ENCODE peak calls at places on chromosomes 2 and 18, in ten cellular contexts. R, B, V, M, D, H, U, L, J and E are unnamed samples.

GRCh38 chr18:50093366-50093765 is 101.6 kb downstream of the MYO5B start:
- DNase-seq in R (no peak), B (no peak), V (no peak), M (no peak), D (no peak), H (no peak), U (no peak), L (no peak), J (no peak), E (no peak)

GRCh38 chr2:9336209-9336533 is 87.2 kb downstream of the ITGB1BP1 start:
- DNase-seq in R (peak; percentile 57), B (no peak), V (no peak), M (peak; percentile 55), D (no peak), H (no peak), U (no peak), L (no peak), J (peak; percentile 54), E (no peak)

GRCh38 chr2:74498500-74499268 is 719 bp downstream of the LBX2 start:
- DNase-seq in R (no peak), B (no peak), V (peak; percentile 34), M (no peak), D (peak; percentile 88), H (no peak), U (no peak), L (no peak), J (no peak), E (peak; percentile 58)

GRCh38 chr2:104650405-104650996 is 203.4 kb upstream of the POU3F3 start:
- DNase-seq in R (no peak), B (no peak), V (no peak), M (no peak), D (no peak), H (no peak), U (no peak), L (no peak), J (no peak), E (no peak)

GRCh38 chr2:240013343-240013742 is 11.8 kb downstream of the NDUFA10 start:
- DNase-seq in R (peak; percentile 25), B (no peak), V (no peak), M (no peak), D (no peak), H (no peak), U (no peak), L (no peak), J (peak; percentile 6), E (peak; percentile 48)

GRCh38 chr2:191319181-191319580 is 74.0 kb downstream of the MYO1B start:
- DNase-seq in R (peak; percentile 48), B (no peak), V (no peak), M (peak; percentile 73), D (no peak), H (no peak), U (no peak), L (no peak), J (no peak), E (peak; percentile 77)

GRCh38 chr2:23850564-23851256 is 76.2 kb downstream of the ATAD2B start:
- DNase-seq in R (no peak), B (no peak), V (no peak), M (no peak), D (no peak), H (no peak), U (no peak), L (no peak), J (peak; percentile 1), E (no peak)

GRCh38 chr2:3867451-3867850 is 164.1 kb downstream of the DCDC2C start:
- DNase-seq in R (no peak), B (no peak), V (no peak), M (no peak), D (no peak), H (no peak), U (no peak), L (no peak), J (no peak), E (no peak)

GRCh38 chr2:47452761-47453160 is 49.8 kb downstream of the MSH2 start:
- DNase-seq in R (no peak), B (no peak), V (no peak), M (no peak), D (no peak), H (no peak), U (no peak), L (no peak), J (no peak), E (no peak)

GRCh38 chr2:1654696-1655374 is 89.5 kb downstream of the PXDN start:
- DNase-seq in R (no peak), B (no peak), V (no peak), M (peak; percentile 53), D (no peak), H (no peak), U (no peak), L (no peak), J (no peak), E (no peak)

GRCh38 chr2:119011162-119011909 is 69.3 kb downstream of the MARCO start:
- DNase-seq in R (peak; percentile 15), B (peak; percentile 44), V (peak; percentile 51), M (peak; percentile 12), D (peak; percentile 88), H (peak; percentile 66), U (peak; percentile 38), L (no peak), J (no peak), E (peak; percentile 70)

DNA sequence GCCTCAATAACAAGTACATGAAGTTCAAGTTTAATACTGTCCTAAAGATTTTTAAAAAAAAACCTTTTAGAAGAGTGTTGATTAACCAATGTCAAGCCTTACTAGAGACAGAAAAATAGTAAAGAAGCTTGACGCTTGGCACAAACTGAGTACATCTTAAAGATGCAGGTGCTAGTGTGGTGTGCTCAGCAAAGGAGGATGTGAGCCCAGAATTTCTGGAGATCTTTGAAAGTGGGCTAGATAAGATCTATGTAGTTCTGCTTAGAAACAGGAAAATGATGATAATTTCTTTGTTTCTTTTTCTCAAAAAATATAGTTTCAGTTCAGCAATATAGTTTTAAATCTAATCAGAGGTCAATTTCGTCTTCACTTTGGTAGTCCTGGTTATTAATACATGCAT is 118.3 kb upstream of the KLHL14 start:
- DNase-seq in R (no peak), B (no peak), V (no peak), M (no peak), D (no peak), H (no peak), U (no peak), L (no peak), J (peak; percentile 12), E (no peak)
- H3K27ac ChIP-seq in R (no peak overlapping the region), B (no peak overlapping the region), V (no peak overlapping the region), M (no peak overlapping the region), D (no peak overlapping the region), H (no peak overlapping the region), U (no peak overlapping the region), L (no peak overlapping the region), J (no peak overlapping the region), E (no peak overlapping the region)

DNA sequence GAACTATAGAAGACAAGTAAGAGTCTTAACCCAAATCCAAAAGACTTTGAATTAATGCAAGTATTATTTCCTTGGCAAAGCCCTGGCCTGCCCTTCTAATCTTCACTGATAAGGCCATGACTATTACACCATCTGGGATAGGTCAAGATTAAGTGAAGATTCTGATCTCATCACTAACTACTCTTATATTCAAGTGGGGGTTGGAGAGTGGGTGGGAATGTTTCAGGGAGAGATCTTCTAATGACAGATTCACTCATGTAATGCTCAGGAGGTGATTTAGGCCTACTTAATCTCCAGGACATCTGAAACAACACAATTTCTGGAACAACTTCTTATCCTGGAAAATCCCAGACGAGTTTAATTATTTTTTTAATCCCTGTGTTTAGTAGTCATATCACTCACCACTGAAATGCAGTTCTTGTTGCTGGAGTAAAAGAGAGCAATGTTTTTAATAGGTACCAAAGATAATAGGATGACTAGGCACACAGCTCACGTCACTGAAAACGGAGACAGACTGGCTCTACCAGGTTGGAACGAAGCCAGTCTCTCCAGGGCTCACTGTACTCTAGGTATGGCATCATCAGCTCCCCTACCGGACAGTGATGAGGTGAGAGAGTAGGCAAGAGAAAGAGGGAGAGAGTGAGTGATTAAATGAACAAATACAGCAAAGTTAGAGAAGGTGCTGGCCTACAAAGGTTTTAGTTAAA is 133.1 kb downstream of the NCKAP5 start:
- DNase-seq in R (no peak), B (peak; percentile 18), V (no peak), M (peak; percentile 95), D (no peak), H (no peak), U (no peak), L (peak; percentile 11), J (no peak), E (peak; percentile 65)
- TF ChIP-seq CTCF in R (no peak), B (no peak), V (no peak), M (peak; percentile 22), D (no peak), H (no peak), U (no peak), L (no peak), J (no peak), E (peak; percentile 24)

DNA sequence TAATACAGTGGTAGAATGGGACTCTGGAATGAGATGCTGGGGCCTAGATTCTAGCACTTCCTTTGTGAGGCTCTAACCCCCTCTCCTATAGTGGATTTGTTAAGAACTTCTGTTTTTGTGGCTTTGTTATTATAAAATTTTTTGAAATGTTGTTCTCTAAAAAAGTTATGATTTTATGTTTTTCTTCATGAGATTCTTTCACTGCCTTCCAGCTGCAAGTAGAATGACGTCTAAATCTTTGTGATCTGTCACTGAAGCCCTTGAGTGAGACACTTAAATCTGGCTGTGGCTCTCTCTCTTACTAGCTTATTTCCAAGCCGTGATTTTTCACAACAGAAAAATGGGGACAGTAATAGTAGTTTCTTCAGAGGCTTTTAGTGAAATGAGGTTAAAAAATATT is 1.6 kb downstream of the CASP8 start:
- DNase-seq in R (no peak), B (no peak), V (no peak), M (no peak), D (no peak), H (no peak), U (no peak), L (no peak), J (peak; percentile 26), E (no peak)
- H3K27ac ChIP-seq in R (no peak overlapping the region), B (no peak overlapping the region), V (no peak overlapping the region), M (no peak overlapping the region), D (no peak overlapping the region), H (no peak overlapping the region), U (no peak overlapping the region), L (no peak overlapping the region), J (peak overlapping the region; percentile 93), E (no peak overlapping the region)

GRCh38 chr2:54054774-54055173 is 60.6 kb upstream of the ACYP2 start:
- DNase-seq in R (no peak), B (no peak), V (no peak), M (no peak), D (no peak), H (no peak), U (no peak), L (no peak), J (no peak), E (no peak)

GRCh38 chr2:54050445-54050844 is 65.0 kb upstream of the ACYP2 start:
- DNase-seq in R (no peak), B (no peak), V (no peak), M (no peak), D (no peak), H (no peak), U (no peak), L (no peak), J (no peak), E (no peak)

GRCh38 chr2:54054271-54054670 is 61.1 kb upstream of the ACYP2 start:
- DNase-seq in R (no peak), B (no peak), V (no peak), M (no peak), D (no peak), H (no peak), U (no peak), L (no peak), J (no peak), E (no peak)

GRCh38 chr2:54053830-54054229 is 61.6 kb upstream of the ACYP2 start:
- DNase-seq in R (no peak), B (no peak), V (no peak), M (no peak), D (no peak), H (no peak), U (no peak), L (no peak), J (peak; percentile 33), E (no peak)

GRCh38 chr2:54052825-54053718 is 62.3 kb upstream of the ACYP2 start:
- DNase-seq in R (no peak), B (no peak), V (no peak), M (no peak), D (peak; percentile 63), H (no peak), U (no peak), L (no peak), J (peak; percentile 33), E (peak; percentile 46)
- TF ChIP-seq CTCF in R (no peak), B (no peak), V (no peak), M (peak; percentile 55), D (peak; percentile 50), H (no peak), U (no peak), L (no peak), J (peak; percentile 65), E (peak; percentile 50)